ENCODE peak calls at places on chromosome 19, in seven cellular contexts. P is right cardiac atrium, J is cardiac muscle cell, I is right atrium auricular region, C is uterus, D is fibroblast of lung, O is psoas muscle. F is an unnamed sample. For H3K4me1, the result is how much of the 10 kb centered on the place peaks cover.

GRCh38 chr19:24029941-24030636 is 56.9 kb upstream of the ZNF254 start:
- DNase-seq in P (no peak), J (no peak), I (no peak), C (no peak), D (no peak), O (no peak), F (no peak)

GRCh38 chr19:58346961-58347929 is 6.0 kb downstream of the A1BG start:
- DNase-seq in P (peak), J (peak), I (peak), C (peak), D (peak), O (peak), F (peak)

GRCh38 chr19:45655073-45655472 is 12.9 kb upstream of the GIPR start:
- DNase-seq in P (no peak), J (no peak), I (no peak), C (no peak), D (no peak), O (no peak), F (no peak)

GRCh38 chr19:51293571-51294210 is 17.8 kb upstream of the IGLON5 start:
- DNase-seq in P (no peak), J (no peak), I (no peak), C (no peak), D (no peak), O (no peak), F (no peak)

GRCh38 chr19:48170817-48171347 is 402 bp downstream of the ZSWIM9 start:
- DNase-seq in P (no peak), J (no peak), I (no peak), C (no peak), D (no peak), O (no peak), F (peak)

GRCh38 chr19:29815231-29815630 is 3.4 kb downstream of the CCNE1 start:
- DNase-seq in P (no peak), J (no peak), I (no peak), C (no peak), D (no peak), O (no peak), F (no peak)

GRCh38 chr19:19567391-19567790 is 29.3 kb downstream of the CILP2 start:
- DNase-seq in P (no peak), J (no peak), I (no peak), C (no peak), D (no peak), O (no peak), F (no peak)

GRCh38 chr19:19146865-19147264 is 8.6 kb upstream of the TMEM161A start:
- DNase-seq in P (no peak), J (no peak), I (no peak), C (no peak), D (no peak), O (no peak), F (no peak)

GRCh38 chr19:30076751-30077670 is 135.0 kb downstream of the URI1 start:
- DNase-seq in P (no peak), J (no peak), I (no peak), C (no peak), D (no peak), O (no peak), F (no peak)

GRCh38 chr19:54063350-54064078 is at the start of gene VSTM1:
- DNase-seq in P (no peak), J (no peak), I (no peak), C (no peak), D (no peak), O (no peak), F (no peak)

GRCh38 chr19:28711401-28711800 is 501.6 kb downstream of the UQCRFS1 start:
- DNase-seq in P (no peak), J (no peak), I (no peak), C (no peak), D (no peak), O (no peak), F (no peak)

DNA sequence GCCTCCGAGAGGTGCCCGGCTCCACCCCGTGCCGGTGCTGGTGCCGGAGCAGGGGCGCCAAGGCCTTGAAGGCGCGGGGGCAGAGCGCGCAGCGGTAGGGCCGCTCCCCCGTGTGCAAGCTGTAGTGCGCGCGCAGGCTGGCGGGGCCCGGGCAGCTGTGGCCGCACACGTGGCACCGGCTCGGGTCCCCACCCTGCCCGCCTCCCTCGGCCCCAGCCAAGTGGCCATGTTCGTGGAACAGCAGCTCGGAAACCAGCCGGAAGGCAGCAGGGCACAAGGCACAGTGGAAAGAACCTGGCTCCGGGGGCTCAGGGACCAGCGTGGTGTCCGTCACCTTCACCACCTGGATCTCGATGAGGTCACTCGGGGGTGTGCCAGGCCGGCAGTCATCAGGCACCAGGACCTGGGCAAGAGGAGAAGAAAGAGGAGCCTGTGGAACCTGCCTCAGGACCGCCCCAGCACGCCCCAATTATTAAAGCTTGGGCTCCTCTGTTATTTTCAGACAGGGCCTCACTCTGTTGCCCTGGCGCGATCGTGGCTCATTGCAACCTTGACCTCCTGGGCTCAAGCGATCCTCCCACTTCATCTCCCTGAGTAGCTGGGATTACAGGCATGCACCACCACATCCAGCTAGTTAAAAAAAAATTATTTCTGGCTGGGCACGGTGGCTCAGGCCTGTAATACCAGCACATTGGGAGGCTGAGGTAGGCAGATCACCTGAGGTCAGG is 2.0 kb downstream of the ZNF784 start:
- DNase-seq in P (peak), J (no peak), I (no peak), C (no peak), D (no peak), O (no peak), F (no peak)
- H3K4me1 ChIP-seq in P (under half), J (under half), I (under half), C (under half), D (under half), O (under half), F (under half)

DNA sequence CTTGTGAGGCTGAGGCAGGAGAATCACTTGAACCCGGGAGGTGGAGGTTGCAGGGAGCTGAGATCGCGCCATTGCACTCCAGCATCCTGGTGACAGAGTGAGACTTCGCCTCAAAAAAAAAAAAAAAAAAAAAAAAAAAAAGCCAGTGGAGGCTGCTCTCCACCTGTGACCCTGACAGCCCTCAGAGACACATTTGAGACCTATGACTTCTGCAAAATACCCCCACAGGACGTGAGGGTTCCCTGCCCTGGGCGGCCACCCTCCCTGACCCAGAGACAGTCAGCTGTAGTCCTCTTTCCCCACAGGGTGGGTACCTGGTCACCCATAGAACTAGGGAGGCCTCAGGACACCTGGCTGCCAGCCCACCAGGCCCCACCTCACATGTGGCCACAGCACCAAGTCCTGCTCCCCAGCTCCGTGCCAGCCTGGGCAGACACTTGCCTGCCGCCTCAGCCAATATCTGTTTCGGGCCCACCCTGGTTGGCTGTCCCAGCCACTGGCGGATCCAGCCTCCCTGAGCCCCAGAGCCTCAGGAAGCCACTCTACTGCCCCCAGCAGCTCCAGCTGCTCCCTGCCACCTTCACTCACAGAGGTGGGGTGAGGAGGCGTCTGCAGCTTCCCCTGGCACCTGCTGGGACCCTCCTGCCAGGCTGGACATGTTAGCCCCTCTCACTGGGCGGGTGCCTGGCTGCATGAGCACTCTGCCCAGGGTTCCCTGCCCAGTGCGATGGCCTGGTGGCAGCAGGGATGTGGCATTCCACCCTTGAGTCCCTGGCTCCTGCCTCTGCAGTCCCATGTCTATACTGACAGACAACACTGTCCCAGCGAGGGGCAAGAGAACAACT is 7.0 kb downstream of the MKNK2 start:
- DNase-seq in P (no peak), J (no peak), I (no peak), C (peak), D (no peak), O (peak), F (no peak)
- H3K4me1 ChIP-seq in P (under half), J (under half), I (under half), C (under half), D (under half), O (half or more), F (under half)

GRCh38 chr19:13122980-13123957 is 5.2 kb downstream of the NACC1 start:
- DNase-seq in P (no peak), J (no peak), I (no peak), C (no peak), D (no peak), O (no peak), F (no peak)
- H3K4me1 ChIP-seq in P (under half), J (under half), I (under half), C (under half), D (under half), O (under half), F (under half)

DNA sequence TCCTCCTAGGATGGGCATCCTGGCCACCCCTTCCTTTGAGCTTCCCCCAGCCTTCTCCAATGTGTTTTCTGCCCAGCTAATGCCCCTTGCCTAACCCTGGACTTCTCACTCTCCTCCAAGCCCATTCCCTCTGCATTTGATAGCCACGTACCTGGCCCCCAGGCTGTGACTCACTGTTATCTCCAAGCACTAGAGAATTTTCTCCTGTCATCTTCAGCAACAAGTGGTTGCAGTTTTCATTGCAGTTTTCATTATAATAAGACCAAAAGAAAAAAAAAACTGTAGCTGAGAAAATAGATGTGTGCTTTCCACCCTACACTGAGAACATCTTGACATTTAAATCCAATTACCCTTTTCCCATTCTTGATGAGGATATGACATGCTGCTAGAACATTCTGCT is 59.0 kb upstream of the KCTD15 start:
- DNase-seq in P (no peak), J (no peak), I (no peak), C (no peak), D (no peak), O (no peak), F (no peak)
- H3K4me1 ChIP-seq in P (under half), J (under half), I (under half), C (under half), D (under half), O (under half), F (under half)

DNA sequence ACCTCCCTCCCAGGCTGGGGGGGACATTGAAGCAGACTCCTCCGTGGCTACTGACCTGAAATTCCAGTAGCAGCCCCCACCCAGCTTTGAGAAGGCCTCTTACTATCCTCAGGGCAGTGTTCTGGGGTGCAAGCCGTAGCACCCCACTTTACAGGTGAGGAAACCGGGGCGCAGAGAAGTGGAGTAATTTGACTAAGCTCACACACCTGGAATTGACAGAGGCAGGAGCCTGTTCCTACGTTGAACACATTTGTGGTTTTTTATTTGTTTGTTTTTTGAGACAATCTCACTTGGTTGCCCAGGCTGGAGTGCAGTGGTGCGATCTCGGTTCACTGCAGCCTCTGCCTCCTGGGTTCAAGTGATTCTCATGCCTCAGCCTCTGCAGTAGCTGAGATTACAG is 14.6 kb upstream of the S1PR4 start:
- DNase-seq in P (no peak), J (no peak), I (no peak), C (no peak), D (no peak), O (no peak), F (no peak)
- H3K4me1 ChIP-seq in P (under half), J (under half), I (under half), C (under half), D (under half), O (under half), F (under half)

DNA sequence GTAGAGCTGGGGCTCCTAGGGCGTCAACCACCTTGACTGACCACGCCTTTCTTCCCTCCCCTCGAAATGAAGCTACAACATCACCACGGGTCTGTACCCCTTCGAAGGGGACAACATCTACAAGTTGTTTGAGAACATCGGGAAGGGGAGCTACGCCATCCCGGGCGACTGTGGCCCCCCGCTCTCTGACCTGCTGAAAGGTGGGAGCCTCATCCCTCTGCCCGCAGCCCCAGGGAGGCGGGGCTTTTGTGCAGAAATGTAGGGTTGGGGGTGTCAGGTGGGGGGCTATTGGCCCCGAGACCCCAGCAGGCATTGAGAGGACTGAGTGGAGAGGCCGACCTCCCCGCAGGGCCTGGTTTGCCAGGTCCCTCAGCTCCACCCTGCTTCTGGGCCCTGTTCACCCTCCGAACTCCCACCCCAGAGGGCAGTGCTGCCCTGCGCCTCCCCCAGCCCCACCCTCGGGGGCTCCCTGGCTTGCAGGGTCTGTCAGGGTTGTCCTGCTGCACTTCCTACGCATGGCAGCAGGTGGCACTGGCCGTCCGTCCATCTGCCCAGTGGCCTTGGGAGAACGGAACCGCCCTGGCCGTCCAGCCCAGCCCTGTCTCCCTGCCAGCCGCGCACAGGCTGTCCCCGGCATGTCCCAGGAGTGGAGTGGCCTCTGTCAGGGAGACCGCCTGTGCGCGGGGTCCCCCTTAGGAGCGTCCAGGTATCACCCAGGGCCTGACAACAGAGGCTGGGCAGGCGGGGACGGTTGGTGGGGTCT is 15.7 kb downstream of the STK11 start:
- DNase-seq in P (peak), J (no peak), I (peak), C (peak), D (peak), O (peak), F (no peak)
- H3K4me1 ChIP-seq in P (under half), J (under half), I (under half), C (under half), D (under half), O (half or more), F (under half)

DNA sequence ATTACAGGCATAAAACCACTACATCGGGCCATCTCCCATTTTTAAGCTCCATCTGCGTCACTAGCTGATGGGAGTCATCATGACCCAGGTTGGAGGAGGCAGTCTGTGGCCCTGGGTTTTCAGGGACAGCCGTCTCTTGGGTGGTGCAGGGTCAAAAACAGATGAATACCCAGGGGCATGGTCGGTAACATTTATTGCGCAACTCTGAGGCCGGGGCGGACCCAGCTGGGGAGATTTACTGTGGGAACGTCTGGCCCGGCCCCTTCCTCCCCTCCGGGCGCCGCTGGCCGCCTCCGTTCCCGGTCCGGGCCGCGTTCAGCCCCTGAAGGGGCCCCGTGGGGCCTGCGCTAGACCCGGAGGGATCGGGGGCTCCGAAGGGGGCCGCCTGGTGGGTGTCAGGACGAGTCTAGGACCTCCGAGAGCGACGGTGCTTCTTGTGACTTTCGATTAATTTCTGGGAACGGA is 1.3 kb upstream of the RGL3 start:
- DNase-seq in P (peak), J (peak), I (peak), C (peak), D (no peak), O (peak), F (no peak)
- H3K4me1 ChIP-seq in P (under half), J (under half), I (under half), C (under half), D (under half), O (under half), F (under half)

GRCh38 chr19:15266683-15267082 is 34.4 kb upstream of the EPHX3 start:
- DNase-seq in P (no peak), J (no peak), I (no peak), C (no peak), D (no peak), O (no peak), F (no peak)

GRCh38 chr19:15264933-15265206 is 32.6 kb upstream of the EPHX3 start:
- DNase-seq in P (no peak), J (no peak), I (no peak), C (no peak), D (no peak), O (no peak), F (no peak)

GRCh38 chr19:15265214-15265613 is 33.0 kb upstream of the EPHX3 start:
- DNase-seq in P (no peak), J (no peak), I (no peak), C (no peak), D (no peak), O (no peak), F (no peak)

GRCh38 chr19:15264061-15264932 is 32.0 kb upstream of the EPHX3 start:
- DNase-seq in P (peak), J (peak), I (peak), C (peak), D (peak), O (peak), F (peak)

GRCh38 chr19:15265849-15266248 is 33.6 kb upstream of the EPHX3 start:
- DNase-seq in P (peak), J (no peak), I (peak), C (peak), D (peak), O (peak), F (no peak)
- H3K4me1 ChIP-seq in P (under half), J (under half), I (under half), C (under half), D (under half), O (half or more), F (under half)

DNA sequence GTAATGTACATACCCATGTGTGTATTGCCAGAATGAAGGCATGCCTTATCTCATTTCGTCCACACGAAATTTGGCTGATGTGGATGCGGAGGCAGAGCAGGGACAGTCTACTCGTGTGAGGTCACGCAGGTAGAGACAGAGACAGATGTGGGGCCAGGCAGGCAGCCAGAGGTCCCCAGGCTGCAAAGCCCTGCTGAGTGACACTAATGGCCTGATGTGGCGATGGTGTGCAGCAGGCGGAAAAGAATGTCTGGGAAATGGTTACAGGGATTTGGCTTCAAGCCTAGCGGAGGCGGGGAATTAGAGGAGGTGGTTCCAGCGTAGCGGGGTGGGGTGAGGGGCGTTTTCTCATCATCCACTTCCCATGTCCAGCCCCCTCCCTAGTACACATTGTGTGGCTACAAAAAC is 4.2 kb upstream of the IZUMO2 start:
- DNase-seq in P (no peak), J (no peak), I (no peak), C (no peak), D (no peak), O (no peak), F (no peak)
- H3K4me1 ChIP-seq in P (under half), J (under half), I (under half), C (under half), D (under half), O (under half), F (under half)

DNA sequence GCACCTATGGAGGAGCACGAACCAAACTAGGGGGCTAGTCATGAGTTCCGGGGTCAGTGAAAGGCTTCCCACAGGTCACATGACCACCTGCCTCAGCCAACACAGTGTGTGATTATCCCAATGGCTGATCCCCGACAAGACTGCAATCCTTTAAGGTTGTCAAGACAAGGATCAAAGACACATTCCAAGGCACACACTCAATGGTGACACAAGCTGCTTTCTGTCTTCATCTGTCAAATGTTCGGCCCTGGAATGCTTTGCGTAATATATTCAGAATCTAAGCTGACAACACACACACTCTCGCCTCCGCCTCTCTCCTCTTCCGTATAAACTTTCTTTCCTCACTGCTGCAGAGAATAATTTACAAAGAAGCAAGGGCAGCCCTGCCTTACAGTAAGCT is 11.7 kb downstream of the RANBP3 start:
- DNase-seq in P (no peak), J (peak), I (no peak), C (peak), D (peak), O (no peak), F (no peak)
- H3K4me1 ChIP-seq in P (under half), J (half or more), I (under half), C (under half), D (under half), O (half or more), F (half or more)